ENCODE peak calls at places on chromosomes 7 and 10, in six cellular contexts. R is cardiac fibroblast; M is fibroblast of villous mesenchyme; L is ovary; B is A172; P is activated naive CD8-positive, alpha-beta T cell treated with anti-CD3 and anti-CD28 coated beads, Interleukin-2, amount 50 U/mL, for 16 hours. J is an unnamed sample.

GRCh38 chr7:92246363-92247101 is 758 bp downstream of the ANKIB1 start:
- DNase-seq in L (peak; percentile 19), R (peak; percentile 25), B (peak; percentile 33), P (no peak), M (peak; percentile 36), J (peak; percentile 39)

GRCh38 chr7:135744938-135745701 is 3.5 kb downstream of the FAM180A start:
- DNase-seq in L (no peak), P (no peak), B (peak; percentile 78), R (peak; percentile 67), M (peak; percentile 30), J (no peak)

GRCh38 chr7:44101966-44102845 is 1.9 kb upstream of the AEBP1 start:
- DNase-seq in P (no peak), R (peak; percentile 70), B (peak; percentile 56), L (no peak), M (peak; percentile 35), J (no peak)

GRCh38 chr10:69636273-69636575 is 6.2 kb downstream of the FAM241B start:
- DNase-seq in P (no peak), M (no peak), L (no peak), R (no peak), B (no peak), J (no peak)

GRCh38 chr7:22694597-22695207 is 32.3 kb upstream of the IL6 start:
- DNase-seq in B (no peak), P (no peak), R (no peak), M (no peak), L (no peak), J (no peak)

GRCh38 chr7:73341877-73342276 is 13.9 kb downstream of the FKBP6 start:
- DNase-seq in R (peak; percentile 74), P (no peak), B (peak; percentile 90), L (no peak), M (peak; percentile 86), J (no peak)

GRCh38 chr10:129743738-129744133 is 220.3 kb downstream of the EBF3 start:
- DNase-seq in B (no peak), M (no peak), L (no peak), R (no peak), P (no peak), J (no peak)

GRCh38 chr7:129780257-129781127 is 169.0 kb downstream of the NRF1 start:
- DNase-seq in L (no peak), R (no peak), M (no peak), P (peak; percentile 67), B (peak; percentile 76), J (peak; percentile 25)

GRCh38 chr7:128352138-128352537 is 8.4 kb upstream of the RBM28 start:
- DNase-seq in M (peak; percentile 21), P (no peak), L (peak; percentile 51), R (peak; percentile 59), B (no peak), J (peak; percentile 35)

GRCh38 chr7:100719523-100720319 is 547 bp upstream of the EPO start:
- DNase-seq in M (peak; percentile 62), B (no peak), P (no peak), R (peak; percentile 45), L (no peak), J (no peak)

GRCh38 chr7:131157530-131158243 is 170.0 kb upstream of the MKLN1 start:
- DNase-seq in M (peak; percentile 91), L (no peak), R (peak; percentile 89), P (no peak), B (no peak), J (peak; percentile 64)

GRCh38 chr7:142620375-142620774 is 128.9 kb upstream of the PRSS1 start:
- DNase-seq in P (no peak), M (no peak), B (no peak), L (no peak), R (no peak), J (no peak)

GRCh38 chr7:102273749-102274712 is 12.6 kb upstream of the SH2B2 start:
- DNase-seq in R (peak; percentile 27), M (peak; percentile 67), L (no peak), P (no peak), B (peak; percentile 76), J (no peak)

GRCh38 chr7:155198901-155199845 is 98.5 kb upstream of the INSIG1 start:
- DNase-seq in L (no peak), P (peak; percentile 37), B (peak; percentile 80), M (peak; percentile 50), R (peak; percentile 19), J (no peak)

GRCh38 chr7:132019718-132020117 is 463.3 kb upstream of the PODXL start:
- DNase-seq in P (no peak), M (no peak), B (no peak), R (no peak), L (no peak), J (peak; percentile 9)

GRCh38 chr7:4028221-4028620 is 653.9 kb upstream of the FOXK1 start:
- DNase-seq in B (no peak), P (no peak), L (no peak), M (no peak), R (no peak), J (no peak)

GRCh38 chr10:5951721-5952407 is 25.5 kb downstream of the IL15RA start:
- DNase-seq in L (no peak), M (no peak), P (no peak), B (no peak), R (no peak), J (no peak)

GRCh38 chr7:97002555-97003261 is 2.6 kb upstream of the DLX6 start:
- DNase-seq in M (no peak), B (no peak), P (no peak), L (no peak), R (no peak), J (no peak)

GRCh38 chr10:117621196-117621595 is 78.7 kb downstream of the EMX2 start:
- DNase-seq in M (no peak), B (no peak), P (no peak), L (no peak), R (no peak), J (no peak)

GRCh38 chr10:34647157-34647556 is 167.9 kb downstream of the PARD3 start:
- DNase-seq in L (no peak), R (no peak), M (no peak), B (no peak), P (no peak), J (no peak)

GRCh38 chr10:72263613-72264241 is 10.0 kb upstream of the DDIT4 start:
- DNase-seq in B (peak; percentile 36), P (no peak), L (no peak), R (peak; percentile 31), M (peak; percentile 43), J (no peak)

GRCh38 chr10:98299341-98299740 is 31.3 kb upstream of the LOXL4 start:
- DNase-seq in R (no peak), P (no peak), M (peak; percentile 33), B (no peak), L (no peak), J (no peak)

GRCh38 chr10:49280001-49280408 is 19.0 kb upstream of the C10orf71 start:
- DNase-seq in L (no peak), R (peak; percentile 39), P (no peak), M (no peak), B (peak; percentile 5), J (no peak)

GRCh38 chr7:84446991-84447480 is 252.4 kb upstream of the SEMA3A start:
- DNase-seq in B (no peak), P (no peak), R (no peak), L (no peak), M (no peak), J (no peak)

GRCh38 chr10:79022565-79023488 is 45.9 kb upstream of the ZMIZ1 start:
- DNase-seq in B (no peak), M (peak; percentile 74), L (peak; percentile 54), R (peak; percentile 79), P (no peak), J (no peak)

GRCh38 chr10:1677307-1677939 is 59.9 kb downstream of the ADARB2 start:
- DNase-seq in L (no peak), R (no peak), M (no peak), P (no peak), B (no peak), J (peak; percentile 47)

GRCh38 chr10:101272229-101272868 is 43.1 kb upstream of the LBX1 start:
- DNase-seq in B (peak; percentile 64), P (peak; percentile 26), R (peak; percentile 71), M (peak; percentile 54), L (peak; percentile 41), J (peak; percentile 83)

GRCh38 chr7:47008461-47008860 is 573.5 kb downstream of the TNS3 start:
- DNase-seq in R (no peak), L (no peak), M (no peak), B (no peak), P (no peak), J (no peak)

GRCh38 chr10:35746004-35746403 is 103.9 kb upstream of the FZD8 start:
- DNase-seq in B (no peak), L (no peak), P (no peak), R (no peak), M (no peak), J (no peak)

GRCh38 chr7:106779877-106780276 is 85.2 kb upstream of the PIK3CG start:
- DNase-seq in M (no peak), R (no peak), B (peak; percentile 21), P (no peak), L (no peak), J (peak; percentile 24)

GRCh38 chr10:77351386-77351785 is 286.2 kb downstream of the KCNMA1 start:
- DNase-seq in B (peak; percentile 34), R (peak; percentile 31), M (peak; percentile 63), L (no peak), P (no peak), J (no peak)

GRCh38 chr7:133761459-133761858 is 365.7 kb upstream of the LRGUK start:
- DNase-seq in P (no peak), L (no peak), R (no peak), M (no peak), B (no peak), J (no peak)

GRCh38 chr10:11823989-11824346 is 812 bp downstream of the PROSER2 start:
- DNase-seq in M (peak; percentile 26), R (peak; percentile 11), L (no peak), B (no peak), P (no peak), J (no peak)

GRCh38 chr7:69169356-69169755 is 428.9 kb upstream of the AUTS2 start:
- DNase-seq in R (no peak), P (no peak), M (no peak), B (no peak), L (no peak), J (peak; percentile 77)

J was measured in G401.